ENCODE peak calls at places on chromosomes 16 and 17, in four cellular contexts. F is A549, D is Peyer's patch, L is IMR-90. T is an unnamed sample.
A peak's percentile ranks its signal among the peaks of the same experiment; 100 is the strongest.

GRCh38 chr16:72836181-72836580 is 211.7 kb downstream of the ZFHX3 start:
- DNase-seq in D (no peak), L (no peak), F (no peak), T (no peak)

GRCh38 chr16:2150418-2151187 is 2.2 kb downstream of the RAB26 start:
- DNase-seq in L (peak; percentile 28), D (no peak), F (peak; percentile 66), T (peak; percentile 64)

GRCh38 chr17:17663160-17664072 is 17.8 kb upstream of the RAI1 start:
- DNase-seq in L (peak; percentile 97), D (peak; percentile 87), F (peak; percentile 80), T (peak; percentile 99)

GRCh38 chr17:73600103-73600871 is 44.0 kb downstream of the SDK2 start:
- DNase-seq in D (no peak), F (no peak), L (no peak), T (no peak)

GRCh38 chr16:19601083-19601976 is 45.8 kb downstream of the VPS35L start:
- DNase-seq in L (peak; percentile 36), F (peak; percentile 41), D (no peak), T (peak; percentile 22)

GRCh38 chr17:75152971-75153853 is 1.1 kb downstream of the JPT1 start:
- DNase-seq in L (peak; percentile 28), D (peak; percentile 84), F (peak; percentile 70), T (no peak)

GRCh38 chr16:25411376-25412081 is 153.9 kb upstream of the ZKSCAN2 start:
- DNase-seq in D (no peak), F (no peak), L (no peak), T (no peak)

GRCh38 chr16:81592353-81592866 is 147.8 kb downstream of the CMIP start:
- DNase-seq in D (peak; percentile 91), F (no peak), L (no peak), T (no peak)

GRCh38 chr17:59899099-59899498 is 6.2 kb downstream of the RPS6KB1 start:
- DNase-seq in L (no peak), D (no peak), F (no peak), T (no peak)

GRCh38 chr17:54944796-54945195 is 23.7 kb downstream of the COX11 start:
- DNase-seq in L (peak; percentile 12), D (no peak), F (no peak), T (no peak)

GRCh38 chr17:42687707-42688275 is 5.5 kb downstream of the CNTNAP1 start:
- DNase-seq in F (no peak), L (no peak), D (no peak), T (no peak)

GRCh38 chr17:41338961-41339485 is 11.6 kb downstream of the KRT33A start:
- DNase-seq in F (no peak), L (peak; percentile 39), D (no peak), T (no peak)

GRCh38 chr17:79574108-79574507 is 36.7 kb downstream of the RBFOX3 start:
- DNase-seq in F (no peak), D (no peak), L (no peak), T (no peak)

GRCh38 chr16:87828071-87828971 is 41.0 kb downstream of the SLC7A5 start:
- DNase-seq in F (no peak), D (no peak), L (no peak), T (no peak)

GRCh38 chr17:50675190-50675589 is 32.5 kb downstream of the ANKRD40 start:
- DNase-seq in L (no peak), F (no peak), D (no peak), T (no peak)

GRCh38 chr17:48457080-48457836 is 27.2 kb upstream of the SKAP1 start:
- DNase-seq in F (peak; percentile 69), D (peak; percentile 82), L (peak; percentile 39), T (no peak)

GRCh38 chr16:14132696-14133048 is 61.6 kb downstream of the MRTFB start:
- DNase-seq in L (peak; percentile 58), D (no peak), F (no peak), T (no peak)

GRCh38 chr16:30075503-30076275 is at the start of gene PPP4C:
- DNase-seq in F (peak; percentile 98), D (peak; percentile 97), L (peak; percentile 88), T (peak; percentile 92)

GRCh38 chr16:31409433-31409832 is 16.3 kb downstream of the ITGAD start:
- DNase-seq in D (no peak), F (no peak), L (peak; percentile 66), T (peak; percentile 53)

GRCh38 chr16:67228034-67228785 is 1.3 kb downstream of the TMEM208 start:
- DNase-seq in L (no peak), D (no peak), F (no peak), T (no peak)
- TF ChIP-seq POLR2A in L (no peak), D (no peak), F (no peak), T (no peak)

GRCh38 chr17:82449136-82449882 is 1.2 kb downstream of the CYBC1 start:
- DNase-seq in L (no peak), D (peak; percentile 96), F (no peak), T (no peak)
- TF ChIP-seq POLR2A in L (no peak), D (no peak), F (no peak), T (peak; percentile 2)

DNA sequence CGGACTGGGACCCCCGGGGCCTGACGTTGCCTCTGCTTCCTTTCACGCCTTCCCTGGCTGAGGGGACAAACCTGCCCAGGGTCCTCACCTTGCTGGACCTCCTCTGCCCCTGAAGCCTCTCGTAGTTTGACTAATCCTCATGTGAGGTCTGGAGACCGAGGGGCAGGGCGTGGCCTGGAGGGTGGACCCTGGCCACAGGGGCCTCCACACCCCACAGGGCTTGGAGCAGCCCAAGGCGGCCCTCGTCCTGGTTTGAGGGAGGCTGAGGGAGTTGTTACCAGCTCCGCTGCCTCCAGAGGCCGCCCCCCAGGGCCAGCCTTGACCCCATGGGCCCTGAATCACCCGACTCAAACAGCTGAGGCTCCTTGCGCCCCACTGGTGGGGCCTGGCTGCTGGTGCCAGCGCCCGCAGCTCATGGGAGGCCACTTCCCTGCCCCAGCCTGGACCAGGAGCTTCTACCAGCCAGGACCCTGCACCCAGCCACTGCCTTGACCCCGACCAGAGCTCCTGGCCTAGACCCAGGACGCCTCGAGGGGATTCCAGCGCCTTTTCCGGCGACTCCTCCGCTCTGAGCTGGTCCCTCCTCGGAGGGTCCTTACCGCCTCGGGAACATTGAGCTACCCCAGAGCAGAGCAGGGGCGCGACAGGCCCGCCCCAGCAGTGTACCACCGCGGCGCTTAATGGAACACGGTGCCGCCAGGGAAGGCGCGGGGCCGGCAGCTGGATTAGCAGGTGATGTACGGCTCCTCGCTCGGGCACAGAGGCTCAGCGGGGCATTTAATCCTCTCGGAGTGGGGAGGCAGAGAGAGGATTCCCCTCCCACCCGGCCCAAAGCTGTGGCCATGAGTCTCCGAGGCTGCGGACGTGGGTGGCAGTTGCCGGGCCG is 37.1 kb downstream of the GSE1 start:
- DNase-seq in D (no peak), F (no peak), L (no peak), T (no peak)
- TF ChIP-seq POLR2A in D (no peak), F (no peak), L (no peak), T (no peak)

DNA sequence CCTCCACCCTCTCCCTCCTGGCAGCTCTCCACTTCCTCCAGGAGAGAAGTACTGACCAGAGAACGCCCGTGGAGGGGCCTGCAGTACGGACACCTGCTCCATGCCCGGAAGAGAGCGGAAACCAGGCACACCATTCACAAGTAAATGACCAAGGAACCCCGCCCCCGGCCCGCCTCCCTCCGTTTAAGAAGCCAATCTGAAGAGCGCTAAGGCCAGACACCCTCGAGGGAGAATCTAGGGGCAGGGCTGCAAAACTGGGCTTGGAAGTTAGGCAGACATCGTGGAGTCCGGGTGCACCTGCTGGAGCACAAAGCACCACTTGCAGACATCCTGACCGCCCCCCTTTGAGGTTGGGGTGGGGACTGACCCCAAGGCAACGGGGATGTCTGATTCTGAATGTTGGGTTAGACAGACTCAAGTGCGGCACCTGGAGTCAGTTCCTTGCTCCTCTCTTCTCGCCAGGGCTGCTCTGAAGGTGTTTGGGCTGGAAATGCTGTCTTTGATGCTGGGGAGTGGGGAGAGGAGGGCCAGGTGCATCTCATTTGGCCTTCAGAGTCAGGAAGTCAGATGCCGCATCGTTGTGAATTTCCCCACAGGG is 964 bp upstream of the FAAP100 start:
- DNase-seq in F (peak; percentile 97), L (peak; percentile 66), D (peak; percentile 93), T (peak; percentile 81)
- TF ChIP-seq POLR2A in F (peak; percentile 75), L (peak; percentile 24), D (no peak), T (peak; percentile 16)

T was measured in H54.